ENCODE peak calls at places on chromosome 15, in eight cellular contexts. One of them, this sample, is unnamed.

GRCh38 chr15:66595937-66596545 is 30.2 kb upstream of the LCTL start:
- DNase-seq in small intestine: no peak
- DNase-seq in effector memory CD4-positive, alpha-beta T cell: no peak
- DNase-seq in CD8-positive, alpha-beta memory T cell: no peak
- DNase-seq in CD4-positive, CD25-positive, alpha-beta regulatory T cell: no peak
- DNase-seq in OCI-LY7: no peak
- DNase-seq in gastrocnemius medialis: no peak
- DNase-seq in tibial artery: no peak
- DNase-seq in this sample: no peak

GRCh38 chr15:34663101-34663500 is 79.7 kb upstream of the GOLGA8B start:
- DNase-seq in OCI-LY7: no peak
- DNase-seq in gastrocnemius medialis: no peak
- DNase-seq in effector memory CD4-positive, alpha-beta T cell: no peak
- DNase-seq in CD4-positive, CD25-positive, alpha-beta regulatory T cell: no peak
- DNase-seq in tibial artery: no peak
- DNase-seq in CD8-positive, alpha-beta memory T cell: no peak
- DNase-seq in small intestine: no peak
- DNase-seq in this sample: no peak

GRCh38 chr15:90315276-90315982 is 36.7 kb upstream of the ZNF774 start:
- DNase-seq in small intestine: peak; percentile 63
- DNase-seq in effector memory CD4-positive, alpha-beta T cell: no peak
- DNase-seq in OCI-LY7: no peak
- DNase-seq in gastrocnemius medialis: peak; percentile 93
- DNase-seq in tibial artery: peak; percentile 96
- DNase-seq in CD8-positive, alpha-beta memory T cell: no peak
- DNase-seq in CD4-positive, CD25-positive, alpha-beta regulatory T cell: no peak
- DNase-seq in this sample: peak; percentile 73

GRCh38 chr15:81274932-81275341 is 49.0 kb downstream of the STARD5 start:
- DNase-seq in CD4-positive, CD25-positive, alpha-beta regulatory T cell: peak; percentile 71
- DNase-seq in CD8-positive, alpha-beta memory T cell: peak; percentile 77
- DNase-seq in gastrocnemius medialis: peak; percentile 33
- DNase-seq in OCI-LY7: peak; percentile 89
- DNase-seq in small intestine: peak; percentile 84
- DNase-seq in tibial artery: peak; percentile 78
- DNase-seq in effector memory CD4-positive, alpha-beta T cell: peak; percentile 65
- DNase-seq in this sample: peak; percentile 75

GRCh38 chr15:68375716-68376220 is 56.2 kb downstream of the ITGA11 start:
- DNase-seq in effector memory CD4-positive, alpha-beta T cell: no peak
- DNase-seq in gastrocnemius medialis: no peak
- DNase-seq in tibial artery: peak; percentile 7
- DNase-seq in CD8-positive, alpha-beta memory T cell: no peak
- DNase-seq in OCI-LY7: no peak
- DNase-seq in small intestine: no peak
- DNase-seq in CD4-positive, CD25-positive, alpha-beta regulatory T cell: no peak
- DNase-seq in this sample: no peak

GRCh38 chr15:38398134-38398533 is 55.8 kb upstream of the FAM98B start:
- DNase-seq in small intestine: no peak
- DNase-seq in effector memory CD4-positive, alpha-beta T cell: no peak
- DNase-seq in gastrocnemius medialis: peak; percentile 64
- DNase-seq in CD4-positive, CD25-positive, alpha-beta regulatory T cell: no peak
- DNase-seq in CD8-positive, alpha-beta memory T cell: no peak
- DNase-seq in OCI-LY7: no peak
- DNase-seq in tibial artery: peak; percentile 78
- DNase-seq in this sample: no peak

GRCh38 chr15:80694624-80695098 is 449 bp upstream of the ABHD17C start:
- DNase-seq in CD4-positive, CD25-positive, alpha-beta regulatory T cell: peak; percentile 11
- DNase-seq in tibial artery: no peak
- DNase-seq in gastrocnemius medialis: no peak
- DNase-seq in OCI-LY7: no peak
- DNase-seq in small intestine: peak; percentile 36
- DNase-seq in effector memory CD4-positive, alpha-beta T cell: peak; percentile 11
- DNase-seq in CD8-positive, alpha-beta memory T cell: no peak
- DNase-seq in this sample: no peak

GRCh38 chr15:86336051-86336788 is 256.5 kb downstream of the AGBL1 start:
- DNase-seq in gastrocnemius medialis: no peak
- DNase-seq in CD4-positive, CD25-positive, alpha-beta regulatory T cell: no peak
- DNase-seq in tibial artery: no peak
- DNase-seq in small intestine: no peak
- DNase-seq in effector memory CD4-positive, alpha-beta T cell: no peak
- DNase-seq in OCI-LY7: no peak
- DNase-seq in CD8-positive, alpha-beta memory T cell: no peak
- DNase-seq in this sample: no peak

GRCh38 chr15:61382927-61383326 is 153.8 kb upstream of the RORA start:
- DNase-seq in OCI-LY7: no peak
- DNase-seq in CD8-positive, alpha-beta memory T cell: no peak
- DNase-seq in tibial artery: no peak
- DNase-seq in small intestine: no peak
- DNase-seq in gastrocnemius medialis: no peak
- DNase-seq in effector memory CD4-positive, alpha-beta T cell: no peak
- DNase-seq in CD4-positive, CD25-positive, alpha-beta regulatory T cell: no peak
- DNase-seq in this sample: no peak

GRCh38 chr15:64623347-64624024 is 151.9 kb downstream of the RBPMS2 start:
- DNase-seq in gastrocnemius medialis: no peak
- DNase-seq in CD4-positive, CD25-positive, alpha-beta regulatory T cell: no peak
- DNase-seq in tibial artery: no peak
- DNase-seq in CD8-positive, alpha-beta memory T cell: no peak
- DNase-seq in OCI-LY7: no peak
- DNase-seq in small intestine: no peak
- DNase-seq in effector memory CD4-positive, alpha-beta T cell: no peak
- DNase-seq in this sample: no peak

GRCh38 chr15:89808160-89808870 is 6.3 kb downstream of the ANPEP start:
- DNase-seq in CD4-positive, CD25-positive, alpha-beta regulatory T cell: no peak
- DNase-seq in CD8-positive, alpha-beta memory T cell: no peak
- DNase-seq in small intestine: no peak
- DNase-seq in effector memory CD4-positive, alpha-beta T cell: no peak
- DNase-seq in OCI-LY7: no peak
- DNase-seq in gastrocnemius medialis: no peak
- DNase-seq in tibial artery: no peak
- DNase-seq in this sample: no peak

GRCh38 chr15:72487070-72487797 is 13.1 kb downstream of the ARIH1 start:
- DNase-seq in CD4-positive, CD25-positive, alpha-beta regulatory T cell: no peak
- DNase-seq in OCI-LY7: no peak
- DNase-seq in gastrocnemius medialis: no peak
- DNase-seq in small intestine: no peak
- DNase-seq in effector memory CD4-positive, alpha-beta T cell: no peak
- DNase-seq in tibial artery: no peak
- DNase-seq in CD8-positive, alpha-beta memory T cell: no peak
- DNase-seq in this sample: no peak

GRCh38 chr15:74663303-74664027 is 32.4 kb downstream of the EDC3 start:
- DNase-seq in tibial artery: no peak
- DNase-seq in effector memory CD4-positive, alpha-beta T cell: no peak
- DNase-seq in gastrocnemius medialis: no peak
- DNase-seq in CD8-positive, alpha-beta memory T cell: no peak
- DNase-seq in OCI-LY7: no peak
- DNase-seq in CD4-positive, CD25-positive, alpha-beta regulatory T cell: no peak
- DNase-seq in small intestine: no peak
- DNase-seq in this sample: no peak

GRCh38 chr15:74667973-74668372 is 27.9 kb downstream of the EDC3 start:
- DNase-seq in small intestine: no peak
- DNase-seq in tibial artery: no peak
- DNase-seq in CD4-positive, CD25-positive, alpha-beta regulatory T cell: no peak
- DNase-seq in OCI-LY7: no peak
- DNase-seq in CD8-positive, alpha-beta memory T cell: no peak
- DNase-seq in effector memory CD4-positive, alpha-beta T cell: no peak
- DNase-seq in gastrocnemius medialis: no peak
- DNase-seq in this sample: no peak

GRCh38 chr15:74662064-74662860 is 33.6 kb downstream of the EDC3 start:
- DNase-seq in gastrocnemius medialis: no peak
- DNase-seq in OCI-LY7: no peak
- DNase-seq in small intestine: peak; percentile 29
- DNase-seq in effector memory CD4-positive, alpha-beta T cell: no peak
- DNase-seq in CD8-positive, alpha-beta memory T cell: no peak
- DNase-seq in tibial artery: no peak
- DNase-seq in CD4-positive, CD25-positive, alpha-beta regulatory T cell: no peak
- DNase-seq in this sample: no peak

GRCh38 chr15:74664670-74665069 is 31.2 kb downstream of the EDC3 start:
- DNase-seq in small intestine: no peak
- DNase-seq in CD8-positive, alpha-beta memory T cell: no peak
- DNase-seq in gastrocnemius medialis: no peak
- DNase-seq in OCI-LY7: no peak
- DNase-seq in CD4-positive, CD25-positive, alpha-beta regulatory T cell: no peak
- DNase-seq in tibial artery: no peak
- DNase-seq in effector memory CD4-positive, alpha-beta T cell: no peak
- DNase-seq in this sample: no peak

GRCh38 chr15:74664028-74664616 is 31.7 kb downstream of the EDC3 start:
- DNase-seq in small intestine: peak; percentile 95
- DNase-seq in effector memory CD4-positive, alpha-beta T cell: no peak
- DNase-seq in CD8-positive, alpha-beta memory T cell: no peak
- DNase-seq in gastrocnemius medialis: peak; percentile 67
- DNase-seq in CD4-positive, CD25-positive, alpha-beta regulatory T cell: no peak
- DNase-seq in tibial artery: no peak
- DNase-seq in OCI-LY7: no peak
- DNase-seq in this sample: peak; percentile 76
- H3K27ac ChIP-seq in small intestine: peak overlapping the region; percentile 65
- H3K27ac ChIP-seq in effector memory CD4-positive, alpha-beta T cell: no peak overlapping the region
- H3K27ac ChIP-seq in CD8-positive, alpha-beta memory T cell: no peak overlapping the region
- H3K27ac ChIP-seq in gastrocnemius medialis: peak overlapping the region; percentile 84
- H3K27ac ChIP-seq in CD4-positive, CD25-positive, alpha-beta regulatory T cell: no peak overlapping the region
- H3K27ac ChIP-seq in tibial artery: peak overlapping the region; percentile 3
- H3K27ac ChIP-seq in OCI-LY7: no peak overlapping the region
- H3K27ac ChIP-seq in this sample: peak overlapping the region; percentile 86

DNA sequence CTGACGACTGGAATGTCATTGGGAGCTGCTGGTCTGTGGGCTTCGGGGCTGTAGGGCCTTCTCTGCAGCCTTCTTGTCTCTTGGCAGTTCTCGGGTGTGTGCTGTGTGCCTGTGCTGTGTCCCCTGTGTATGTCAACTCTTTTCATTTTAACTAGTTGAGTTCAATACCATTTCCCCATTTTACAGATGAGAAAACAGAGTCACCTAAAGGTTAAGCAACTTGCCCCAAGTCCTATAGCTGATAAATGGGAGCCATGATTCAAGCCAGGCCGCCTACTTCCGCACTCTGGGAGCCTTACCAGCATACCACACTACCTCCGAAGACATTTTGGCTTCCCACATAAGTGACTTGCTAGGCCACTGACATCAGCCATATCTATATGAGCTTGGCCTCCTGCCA is 85.7 kb downstream of the FAM81A start:
- DNase-seq in tibial artery: no peak
- DNase-seq in small intestine: no peak
- DNase-seq in CD8-positive, alpha-beta memory T cell: no peak
- DNase-seq in gastrocnemius medialis: no peak
- DNase-seq in effector memory CD4-positive, alpha-beta T cell: no peak
- DNase-seq in OCI-LY7: no peak
- DNase-seq in CD4-positive, CD25-positive, alpha-beta regulatory T cell: no peak
- DNase-seq in this sample: no peak
- H3K27ac ChIP-seq in tibial artery: no peak overlapping the region
- H3K27ac ChIP-seq in small intestine: no peak overlapping the region
- H3K27ac ChIP-seq in CD8-positive, alpha-beta memory T cell: no peak overlapping the region
- H3K27ac ChIP-seq in gastrocnemius medialis: no peak overlapping the region
- H3K27ac ChIP-seq in effector memory CD4-positive, alpha-beta T cell: no peak overlapping the region
- H3K27ac ChIP-seq in OCI-LY7: no peak overlapping the region
- H3K27ac ChIP-seq in CD4-positive, CD25-positive, alpha-beta regulatory T cell: no peak overlapping the region
- H3K27ac ChIP-seq in this sample: no peak overlapping the region

GRCh38 chr15:40160021-40160420 is 848 bp upstream of the BUB1B start:
- DNase-seq in gastrocnemius medialis: no peak
- DNase-seq in OCI-LY7: no peak
- DNase-seq in CD8-positive, alpha-beta memory T cell: no peak
- DNase-seq in tibial artery: no peak
- DNase-seq in effector memory CD4-positive, alpha-beta T cell: no peak
- DNase-seq in small intestine: no peak
- DNase-seq in CD4-positive, CD25-positive, alpha-beta regulatory T cell: no peak
- DNase-seq in this sample: no peak

GRCh38 chr15:40160689-40161688 is at the start of gene BUB1B:
- DNase-seq in CD8-positive, alpha-beta memory T cell: peak; percentile 91
- DNase-seq in effector memory CD4-positive, alpha-beta T cell: peak; percentile 77
- DNase-seq in tibial artery: peak; percentile 92
- DNase-seq in OCI-LY7: peak; percentile 97
- DNase-seq in gastrocnemius medialis: peak; percentile 90
- DNase-seq in small intestine: peak; percentile 95
- DNase-seq in CD4-positive, CD25-positive, alpha-beta regulatory T cell: peak; percentile 91
- DNase-seq in this sample: peak; percentile 93

GRCh38 chr15:40162552-40162951 is 1.7 kb downstream of the BUB1B start:
- DNase-seq in effector memory CD4-positive, alpha-beta T cell: no peak
- DNase-seq in CD8-positive, alpha-beta memory T cell: no peak
- DNase-seq in gastrocnemius medialis: no peak
- DNase-seq in OCI-LY7: no peak
- DNase-seq in tibial artery: no peak
- DNase-seq in CD4-positive, CD25-positive, alpha-beta regulatory T cell: no peak
- DNase-seq in small intestine: no peak
- DNase-seq in this sample: no peak

GRCh38 chr15:40163657-40164416 is 3.0 kb downstream of the BUB1B start:
- DNase-seq in gastrocnemius medialis: no peak
- DNase-seq in tibial artery: no peak
- DNase-seq in CD8-positive, alpha-beta memory T cell: no peak
- DNase-seq in small intestine: no peak
- DNase-seq in CD4-positive, CD25-positive, alpha-beta regulatory T cell: no peak
- DNase-seq in effector memory CD4-positive, alpha-beta T cell: no peak
- DNase-seq in OCI-LY7: no peak
- DNase-seq in this sample: no peak

DNA sequence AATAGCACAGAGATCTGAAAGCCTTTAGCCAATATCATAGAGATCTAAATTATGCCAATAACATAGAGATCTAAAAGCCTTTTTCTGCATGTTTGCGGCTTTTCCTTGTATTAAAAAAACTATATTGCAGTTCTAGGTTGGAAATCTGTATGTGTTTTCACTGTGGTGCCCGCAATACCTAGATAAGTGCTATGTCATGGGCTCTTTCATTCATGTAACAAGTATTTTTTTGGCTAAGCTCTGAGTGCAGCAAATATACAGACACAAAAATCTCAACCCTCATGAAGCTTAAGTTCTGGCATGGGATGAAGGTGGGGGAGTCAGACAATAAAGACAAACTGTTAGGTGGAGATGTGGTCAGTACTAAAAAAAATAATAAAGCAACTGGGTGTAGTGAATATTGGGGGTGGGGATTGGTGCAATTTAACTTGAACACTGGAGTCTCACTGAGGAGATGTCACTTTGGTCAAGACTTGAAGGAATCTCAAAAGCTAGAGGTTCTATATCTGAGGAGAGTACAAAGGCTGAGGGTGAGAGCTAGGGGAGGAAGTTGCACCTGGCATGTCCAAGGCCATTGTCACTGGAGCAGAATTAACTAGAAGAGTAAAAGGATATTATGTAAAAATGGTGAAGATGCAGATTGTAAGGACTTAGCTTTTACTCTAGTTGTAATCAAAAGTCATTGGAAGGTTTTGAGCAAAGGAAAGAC is 978 bp downstream of the BUB1B start:
- DNase-seq in small intestine: peak; percentile 17
- DNase-seq in effector memory CD4-positive, alpha-beta T cell: no peak
- DNase-seq in tibial artery: no peak
- DNase-seq in gastrocnemius medialis: no peak
- DNase-seq in CD8-positive, alpha-beta memory T cell: no peak
- DNase-seq in OCI-LY7: peak; percentile 75
- DNase-seq in CD4-positive, CD25-positive, alpha-beta regulatory T cell: no peak
- DNase-seq in this sample: no peak
- H3K27ac ChIP-seq in small intestine: no peak overlapping the region
- H3K27ac ChIP-seq in effector memory CD4-positive, alpha-beta T cell: no peak overlapping the region
- H3K27ac ChIP-seq in tibial artery: no peak overlapping the region
- H3K27ac ChIP-seq in gastrocnemius medialis: no peak overlapping the region
- H3K27ac ChIP-seq in CD8-positive, alpha-beta memory T cell: peak overlapping the region; percentile 68
- H3K27ac ChIP-seq in OCI-LY7: peak overlapping the region; percentile 68
- H3K27ac ChIP-seq in CD4-positive, CD25-positive, alpha-beta regulatory T cell: no peak overlapping the region
- H3K27ac ChIP-seq in this sample: no peak overlapping the region

DNA sequence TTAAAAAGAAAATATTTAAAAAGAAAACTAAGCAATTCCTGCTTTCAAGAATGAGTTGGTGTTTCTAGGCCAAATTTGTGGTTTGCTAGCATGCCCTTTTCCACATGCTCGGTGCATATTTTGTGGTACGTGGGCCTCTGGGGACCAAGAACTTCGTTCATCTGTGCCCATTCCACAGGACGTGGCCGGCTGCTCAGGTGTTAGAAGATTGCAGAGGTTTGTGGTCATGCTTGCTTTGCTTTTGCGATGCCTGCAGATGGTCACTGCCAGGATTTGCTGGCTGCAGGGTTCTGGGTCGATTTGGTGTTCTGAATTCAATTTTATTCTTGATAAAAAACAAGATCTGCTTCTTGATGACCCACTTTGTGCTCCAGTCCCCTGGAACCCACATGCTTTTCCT is 7.5 kb downstream of the PSTPIP1 start:
- DNase-seq in gastrocnemius medialis: no peak
- DNase-seq in small intestine: no peak
- DNase-seq in tibial artery: no peak
- DNase-seq in CD4-positive, CD25-positive, alpha-beta regulatory T cell: no peak
- DNase-seq in effector memory CD4-positive, alpha-beta T cell: no peak
- DNase-seq in OCI-LY7: peak; percentile 69
- DNase-seq in CD8-positive, alpha-beta memory T cell: no peak
- DNase-seq in this sample: no peak
- H3K27ac ChIP-seq in gastrocnemius medialis: no peak overlapping the region
- H3K27ac ChIP-seq in small intestine: no peak overlapping the region
- H3K27ac ChIP-seq in tibial artery: no peak overlapping the region
- H3K27ac ChIP-seq in CD4-positive, CD25-positive, alpha-beta regulatory T cell: peak overlapping the region; percentile 74
- H3K27ac ChIP-seq in effector memory CD4-positive, alpha-beta T cell: peak overlapping the region; percentile 68
- H3K27ac ChIP-seq in OCI-LY7: peak overlapping the region; percentile 58
- H3K27ac ChIP-seq in CD8-positive, alpha-beta memory T cell: peak overlapping the region; percentile 48
- H3K27ac ChIP-seq in this sample: no peak overlapping the region

This sample was measured in lung.